ENCODE peak calls at places on chromosomes 12 and 14, in ten cellular contexts. B, V, Q, W, S, D, H, X, F and C are unnamed samples.

GRCh38 chr12:103908877-103909276 is 21.3 kb upstream of the HSP90B1 start:
- DNase-seq in B (no peak), V (no peak), Q (no peak), W (no peak), S (no peak), D (peak), H (no peak), X (no peak), F (no peak), C (no peak)

GRCh38 chr12:99049774-99050173 is 404.7 kb downstream of the APAF1 start:
- DNase-seq in B (no peak), V (no peak), Q (no peak), W (no peak), S (no peak), D (no peak), H (no peak), X (no peak), F (no peak), C (no peak)

GRCh38 chr14:88910386-88910785 is 85.9 kb downstream of the TTC8 start:
- DNase-seq in B (no peak), V (no peak), Q (no peak), W (no peak), S (no peak), D (no peak), H (no peak), X (no peak), F (no peak), C (no peak)

GRCh38 chr14:61663312-61663974 is 31.9 kb upstream of the HIF1A start:
- DNase-seq in B (no peak), V (no peak), Q (no peak), W (no peak), S (no peak), D (no peak), H (no peak), X (no peak), F (no peak), C (no peak)

GRCh38 chr12:124784871-124785572 is 78.6 kb downstream of the SCARB1 start:
- DNase-seq in B (no peak), V (no peak), Q (no peak), W (no peak), S (no peak), D (no peak), H (no peak), X (no peak), F (no peak), C (no peak)

GRCh38 chr12:71664411-71665108 is 459 bp downstream of the THAP2 start:
- DNase-seq in B (no peak), V (no peak), Q (no peak), W (no peak), S (no peak), D (peak), H (no peak), X (no peak), F (no peak), C (no peak)

GRCh38 chr14:100894416-100894815 is 9.1 kb downstream of the RTL1 start:
- DNase-seq in B (no peak), V (no peak), Q (no peak), W (no peak), S (peak), D (no peak), H (no peak), X (no peak), F (no peak), C (no peak)

GRCh38 chr14:85625925-85626585 is 96.1 kb downstream of the FLRT2 start:
- DNase-seq in B (no peak), V (no peak), Q (no peak), W (no peak), S (no peak), D (peak), H (no peak), X (no peak), F (no peak), C (no peak)

GRCh38 chr14:68124885-68125731 is 305.5 kb downstream of the RAD51B start:
- DNase-seq in B (peak), V (no peak), Q (no peak), W (no peak), S (no peak), D (peak), H (no peak), X (no peak), F (no peak), C (no peak)

GRCh38 chr12:94790822-94791221 is 140.5 kb upstream of the TMCC3 start:
- DNase-seq in B (no peak), V (no peak), Q (no peak), W (no peak), S (no peak), D (no peak), H (no peak), X (no peak), F (no peak), C (no peak)

GRCh38 chr14:51053157-51053556 is 41.7 kb downstream of the TRIM9 start:
- DNase-seq in B (no peak), V (no peak), Q (no peak), W (no peak), S (no peak), D (peak), H (no peak), X (no peak), F (no peak), C (no peak)

GRCh38 chr14:95011449-95012020 is 145.8 kb downstream of the DICER1 start:
- DNase-seq in B (no peak), V (no peak), Q (no peak), W (no peak), S (no peak), D (no peak), H (no peak), X (no peak), F (no peak), C (no peak)

GRCh38 chr12:72209096-72209495 is 63.1 kb upstream of the TRHDE start:
- DNase-seq in B (no peak), V (no peak), Q (no peak), W (no peak), S (no peak), D (no peak), H (no peak), X (no peak), F (no peak), C (no peak)

GRCh38 chr14:57392830-57393229 is 2.4 kb downstream of the NAA30 start:
- DNase-seq in B (no peak), V (no peak), Q (no peak), W (no peak), S (no peak), D (no peak), H (no peak), X (no peak), F (peak), C (no peak)

GRCh38 chr12:86772688-86773087 is 516.5 kb upstream of the MGAT4C start:
- DNase-seq in B (no peak), V (no peak), Q (no peak), W (no peak), S (no peak), D (peak), H (no peak), X (no peak), F (no peak), C (no peak)

GRCh38 chr12:117968826-117969659 is at the start of gene KSR2:
- DNase-seq in B (no peak), V (peak), Q (no peak), W (peak), S (peak), D (no peak), H (peak), X (peak), F (peak), C (no peak)

GRCh38 chr12:78887008-78887407 is 22.4 kb downstream of the SYT1 start:
- DNase-seq in B (no peak), V (peak), Q (no peak), W (no peak), S (no peak), D (peak), H (no peak), X (no peak), F (peak), C (no peak)

GRCh38 chr12:49706351-49707126 is 666 bp downstream of the FMNL3 start:
- DNase-seq in B (no peak), V (no peak), Q (peak), W (no peak), S (no peak), D (peak), H (peak), X (no peak), F (peak), C (no peak)

GRCh38 chr12:130975116-130975515 is 21.4 kb downstream of the ADGRD1 start:
- DNase-seq in B (no peak), V (no peak), Q (no peak), W (no peak), S (no peak), D (no peak), H (no peak), X (no peak), F (no peak), C (no peak)

GRCh38 chr12:3362751-3363150 is 128.3 kb upstream of the PRMT8 start:
- DNase-seq in B (no peak), V (no peak), Q (no peak), W (no peak), S (no peak), D (no peak), H (no peak), X (no peak), F (no peak), C (no peak)

GRCh38 chr14:76057914-76058313 is 72.4 kb downstream of the IFT43 start:
- DNase-seq in B (no peak), V (no peak), Q (no peak), W (no peak), S (no peak), D (no peak), H (no peak), X (no peak), F (no peak), C (no peak)

GRCh38 chr12:91178139-91178561 is 4.5 kb downstream of the DCN start:
- DNase-seq in B (peak), V (no peak), Q (peak), W (no peak), S (peak), D (peak), H (no peak), X (no peak), F (peak), C (no peak)

GRCh38 chr14:101500681-101501080 is 60.6 kb upstream of the DIO3 start:
- DNase-seq in B (no peak), V (no peak), Q (no peak), W (no peak), S (peak), D (no peak), H (no peak), X (no peak), F (no peak), C (no peak)

GRCh38 chr14:102908766-102909455 is 13.6 kb upstream of the AMN start:
- DNase-seq in B (no peak), V (no peak), Q (no peak), W (no peak), S (peak), D (no peak), H (no peak), X (no peak), F (no peak), C (no peak)

GRCh38 chr12:59432057-59432456 is 163.8 kb upstream of the SLC16A7 start:
- DNase-seq in B (no peak), V (no peak), Q (no peak), W (no peak), S (no peak), D (no peak), H (no peak), X (no peak), F (no peak), C (no peak)

GRCh38 chr14:55071051-55071450 is 19.6 kb downstream of the MAPK1IP1L start:
- DNase-seq in B (no peak), V (no peak), Q (no peak), W (peak), S (no peak), D (peak), H (no peak), X (no peak), F (peak), C (no peak)

GRCh38 chr14:55075628-55076027 is 24.2 kb downstream of the MAPK1IP1L start:
- DNase-seq in B (no peak), V (no peak), Q (no peak), W (no peak), S (no peak), D (peak), H (no peak), X (no peak), F (no peak), C (no peak)

GRCh38 chr14:55073856-55074255 is 22.4 kb downstream of the MAPK1IP1L start:
- DNase-seq in B (no peak), V (no peak), Q (no peak), W (peak), S (no peak), D (peak), H (no peak), X (no peak), F (no peak), C (no peak)

GRCh38 chr14:55074662-55075061 is 23.2 kb downstream of the MAPK1IP1L start:
- DNase-seq in B (no peak), V (no peak), Q (no peak), W (peak), S (no peak), D (peak), H (no peak), X (no peak), F (no peak), C (no peak)

GRCh38 chr14:55071870-55072640 is 20.6 kb downstream of the MAPK1IP1L start:
- DNase-seq in B (no peak), V (no peak), Q (no peak), W (peak), S (no peak), D (peak), H (no peak), X (no peak), F (peak), C (no peak)
- TF ChIP-seq POLR2A in B (no peak), V (no peak), Q (no peak), W (no peak), S (no peak), D (peak), H (no peak), X (no peak), F (peak), C (no peak)

GRCh38 chr14:90600619-90601018 is 203.8 kb downstream of the CALM1 start:
- DNase-seq in B (no peak), V (no peak), Q (no peak), W (no peak), S (no peak), D (no peak), H (no peak), X (no peak), F (no peak), C (no peak)
- TF ChIP-seq POLR2A in B (no peak), V (no peak), Q (no peak), W (no peak), S (no peak), D (no peak), H (no peak), X (no peak), F (no peak), C (no peak)

GRCh38 chr12:57895337-57896138 is 45.8 kb upstream of the ATP23 start:
- DNase-seq in B (no peak), V (no peak), Q (no peak), W (no peak), S (no peak), D (peak), H (no peak), X (no peak), F (no peak), C (no peak)

GRCh38 chr12:57898308-57898970 is 42.9 kb upstream of the ATP23 start:
- DNase-seq in B (no peak), V (no peak), Q (no peak), W (no peak), S (no peak), D (peak), H (no peak), X (no peak), F (peak), C (no peak)

GRCh38 chr12:57897296-57897974 is 43.9 kb upstream of the ATP23 start:
- DNase-seq in B (no peak), V (no peak), Q (no peak), W (no peak), S (no peak), D (no peak), H (no peak), X (no peak), F (no peak), C (no peak)

GRCh38 chr12:57896139-57896436 is 45.3 kb upstream of the ATP23 start:
- DNase-seq in B (peak), V (no peak), Q (no peak), W (no peak), S (no peak), D (no peak), H (no peak), X (no peak), F (no peak), C (no peak)

GRCh38 chr12:57896437-57897201 is 44.7 kb upstream of the ATP23 start:
- DNase-seq in B (peak), V (no peak), Q (peak), W (peak), S (peak), D (peak), H (peak), X (no peak), F (peak), C (peak)
- TF ChIP-seq POLR2A in B (peak), V (no peak), Q (peak), W (peak), S (no peak), D (no peak), H (no peak), X (no peak), F (peak), C (peak)

DNA sequence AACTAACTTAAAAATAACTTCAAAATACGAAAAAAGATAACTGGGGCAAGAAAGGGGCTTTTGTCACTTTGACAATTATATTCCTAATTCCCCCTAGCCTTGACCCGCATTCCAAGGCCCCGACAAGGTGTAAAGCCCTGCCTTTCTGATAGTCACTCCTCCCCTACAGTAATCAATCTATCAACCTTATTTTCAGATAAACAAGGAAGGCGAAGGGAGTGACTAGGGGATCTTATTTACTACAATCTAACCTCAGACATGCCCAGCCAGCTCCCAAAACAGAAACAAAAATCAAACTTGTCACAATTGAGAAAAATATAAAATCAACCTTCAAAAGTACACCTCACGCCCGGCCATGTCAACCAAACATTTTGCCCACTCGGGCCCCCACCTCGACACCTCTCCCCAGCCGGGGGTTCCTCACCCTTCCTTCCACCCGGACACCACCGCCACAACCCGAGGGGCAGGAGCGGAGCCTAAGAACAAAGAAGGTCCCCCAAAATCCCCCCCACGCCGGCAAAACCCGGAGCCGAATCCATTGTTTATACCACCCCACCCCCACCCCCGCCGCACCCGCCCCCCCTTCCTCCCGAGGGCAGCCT is 562 bp downstream of the ZFYVE1 start:
- DNase-seq in B (no peak), V (no peak), Q (no peak), W (no peak), S (no peak), D (no peak), H (no peak), X (no peak), F (no peak), C (peak)
- TF ChIP-seq POLR2A in B (no peak), V (no peak), Q (no peak), W (no peak), S (no peak), D (no peak), H (no peak), X (no peak), F (no peak), C (no peak)

DNA sequence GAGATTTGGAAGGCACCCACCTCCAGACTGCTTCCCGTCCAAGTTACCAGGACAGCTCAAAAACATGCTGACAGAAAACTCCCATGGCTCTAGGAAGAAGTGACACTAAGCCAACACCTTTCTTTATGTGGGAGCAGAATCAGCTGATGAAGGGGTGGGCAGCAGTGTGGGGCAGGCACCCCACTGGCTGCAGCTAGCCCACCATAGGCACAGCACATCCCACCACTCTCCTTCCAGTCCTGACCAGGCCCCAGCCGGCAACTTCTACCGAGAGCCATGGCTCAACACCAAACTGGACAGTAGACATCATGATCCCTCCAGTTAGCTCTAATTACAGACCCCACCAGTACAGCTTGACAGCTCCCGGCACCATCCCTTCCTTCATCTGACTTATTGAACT is 45.0 kb downstream of the SH2B3 start:
- DNase-seq in B (peak), V (no peak), Q (no peak), W (peak), S (no peak), D (no peak), H (peak), X (no peak), F (no peak), C (no peak)
- TF ChIP-seq POLR2A in B (no peak), V (no peak), Q (no peak), W (no peak), S (no peak), D (no peak), H (no peak), X (peak), F (no peak), C (no peak)

DNA sequence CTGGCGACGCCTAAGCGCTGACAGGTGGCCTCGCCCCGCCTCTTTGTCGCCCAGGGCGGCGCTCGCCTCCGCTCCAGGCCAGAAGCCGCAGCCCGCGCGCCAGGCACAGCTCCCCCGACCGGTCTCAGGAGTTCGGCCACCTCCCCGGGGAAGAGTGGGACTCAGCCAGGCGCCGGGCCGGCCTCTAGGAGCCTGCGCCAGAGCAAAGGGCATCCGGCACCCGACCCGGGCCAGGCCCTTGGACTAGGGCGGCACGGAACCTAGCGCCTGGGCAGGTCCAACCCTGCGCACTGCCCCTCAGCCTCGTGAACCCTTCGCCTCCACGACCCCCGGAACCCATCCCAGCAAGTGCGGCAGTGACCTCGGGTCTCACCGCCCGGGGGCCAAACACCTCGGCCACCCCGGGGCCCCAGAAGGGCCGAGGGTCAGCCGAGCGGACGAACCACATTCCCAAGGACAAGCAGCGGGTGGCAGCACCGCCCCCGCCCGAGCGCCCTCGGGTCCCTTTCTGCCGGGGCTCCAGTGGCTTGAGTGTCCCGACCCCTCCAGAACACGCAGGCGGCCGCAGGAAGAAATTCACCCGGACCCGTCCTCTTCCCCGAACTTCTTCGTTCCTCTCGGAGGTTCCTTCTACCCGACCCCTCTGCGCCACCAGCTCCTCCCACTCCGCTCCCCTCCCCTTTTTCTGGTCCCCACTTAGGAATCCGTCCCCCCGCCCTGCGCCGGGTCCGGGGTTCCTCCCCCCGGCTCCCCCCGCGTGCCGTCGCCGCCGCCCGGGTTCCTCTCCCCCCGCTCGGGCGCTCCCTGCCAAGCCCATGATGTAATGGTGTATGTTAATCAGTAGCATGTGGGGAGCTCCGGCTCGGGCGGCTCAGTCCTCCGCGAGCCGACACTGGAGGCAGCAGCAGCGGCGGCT is 1.4 kb upstream of the SAMD4A start:
- DNase-seq in B (peak), V (peak), Q (peak), W (peak), S (peak), D (peak), H (peak), X (peak), F (peak), C (peak)
- TF ChIP-seq POLR2A in B (peak), V (no peak), Q (peak), W (peak), S (peak), D (peak), H (peak), X (no peak), F (peak), C (peak)

GRCh38 chr14:24597403-24597802 is 12.1 kb downstream of the GZMH start:
- DNase-seq in B (no peak), V (no peak), Q (no peak), W (no peak), S (no peak), D (no peak), H (no peak), X (no peak), F (no peak), C (no peak)

GRCh38 chr14:24595046-24595808 is 14.3 kb downstream of the GZMH start:
- DNase-seq in B (no peak), V (no peak), Q (no peak), W (no peak), S (no peak), D (no peak), H (no peak), X (no peak), F (no peak), C (no peak)
- TF ChIP-seq POLR2A in B (no peak), V (no peak), Q (no peak), W (no peak), S (no peak), D (no peak), H (no peak), X (no peak), F (no peak), C (no peak)